ENCODE peak calls at places on chromosomes 3 and 15, in eight cellular contexts. G is stomach, U is keratinocyte, L is dorsolateral prefrontal cortex, K is endodermal cell, I is suprapubic skin, B is OCI-LY7, V is ascending aorta. S is an unnamed sample.

GRCh38 chr15:59736181-59736580 is 47.1 kb upstream of the BNIP2 start:
- DNase-seq in G (no peak), U (no peak), L (no peak), K (peak), I (no peak), B (no peak), V (no peak), S (no peak)

GRCh38 chr15:43776101-43776717 is 557 bp downstream of the ELL3 start:
- DNase-seq in G (peak), U (no peak), L (no peak), K (peak), I (no peak), B (peak), V (no peak), S (no peak)

GRCh38 chr3:152270145-152270870 is 1.6 kb downstream of the MBNL1 start:
- DNase-seq in G (no peak), U (no peak), L (no peak), K (peak), I (no peak), B (peak), V (no peak), S (no peak)

GRCh38 chr3:15339786-15340215 is 7.4 kb upstream of the SH3BP5 start:
- DNase-seq in G (no peak), U (peak), L (no peak), K (no peak), I (no peak), B (no peak), V (no peak), S (peak)

GRCh38 chr3:58924581-58924980 is 125.2 kb downstream of the CFAP20DC start:
- DNase-seq in G (no peak), U (no peak), L (no peak), K (no peak), I (no peak), B (no peak), V (no peak), S (no peak)

GRCh38 chr15:86916671-86917450 is 837.2 kb downstream of the AGBL1 start:
- DNase-seq in G (no peak), U (no peak), L (peak), K (no peak), I (no peak), B (no peak), V (no peak), S (peak)

GRCh38 chr3:161295325-161295724 is 74.2 kb downstream of the NMD3 start:
- DNase-seq in G (no peak), U (no peak), L (no peak), K (no peak), I (no peak), B (no peak), V (no peak), S (no peak)

GRCh38 chr15:99295840-99296239 is 44.6 kb downstream of the LRRC28 start:
- DNase-seq in G (no peak), U (no peak), L (no peak), K (no peak), I (no peak), B (no peak), V (no peak), S (no peak)

GRCh38 chr15:81612631-81613030 is 238.6 kb upstream of the TMC3 start:
- DNase-seq in G (no peak), U (no peak), L (no peak), K (peak), I (no peak), B (no peak), V (no peak), S (no peak)

GRCh38 chr15:35305906-35306305 is 220.8 kb upstream of the NANOGP8 start:
- DNase-seq in G (no peak), U (no peak), L (no peak), K (no peak), I (no peak), B (no peak), V (no peak), S (no peak)

GRCh38 chr3:84967767-84968581 is 9.2 kb downstream of the CADM2 start:
- DNase-seq in G (no peak), U (no peak), L (no peak), K (peak), I (no peak), B (no peak), V (no peak), S (no peak)

GRCh38 chr15:97078556-97078955 is 748.1 kb downstream of the NR2F2 start:
- DNase-seq in G (no peak), U (no peak), L (no peak), K (no peak), I (no peak), B (no peak), V (no peak), S (no peak)

GRCh38 chr15:69393831-69394491 is 20.2 kb upstream of the KIF23 start:
- DNase-seq in G (no peak), U (no peak), L (no peak), K (no peak), I (no peak), B (no peak), V (no peak), S (no peak)

GRCh38 chr3:149936812-149937230 is 33.9 kb downstream of the PFN2 start:
- DNase-seq in G (peak), U (peak), L (no peak), K (peak), I (no peak), B (peak), V (no peak), S (no peak)

GRCh38 chr15:24956131-24956838 is 1.5 kb downstream of the SNRPN start:
- DNase-seq in G (peak), U (no peak), L (peak), K (peak), I (peak), B (no peak), V (peak), S (peak)

GRCh38 chr3:163368168-163368567 is 1710.1 kb downstream of the SI start:
- DNase-seq in G (no peak), U (no peak), L (no peak), K (no peak), I (no peak), B (no peak), V (no peak), S (no peak)

GRCh38 chr3:105260385-105260784 is 106.3 kb upstream of the ALCAM start:
- DNase-seq in G (no peak), U (no peak), L (no peak), K (no peak), I (no peak), B (no peak), V (no peak), S (no peak)

GRCh38 chr3:11690863-11691833 is 47.4 kb upstream of the VGLL4 start:
- DNase-seq in G (no peak), U (no peak), L (no peak), K (peak), I (no peak), B (no peak), V (no peak), S (no peak)

GRCh38 chr15:101240364-101240763 is 11.5 kb downstream of the CHSY1 start:
- DNase-seq in G (no peak), U (no peak), L (no peak), K (peak), I (no peak), B (no peak), V (no peak), S (no peak)

GRCh38 chr15:101242999-101243336 is 8.9 kb downstream of the CHSY1 start:
- DNase-seq in G (no peak), U (no peak), L (no peak), K (peak), I (no peak), B (no peak), V (no peak), S (no peak)

GRCh38 chr15:101244039-101244781 is 7.6 kb downstream of the CHSY1 start:
- DNase-seq in G (no peak), U (no peak), L (no peak), K (peak), I (no peak), B (peak), V (no peak), S (no peak)

GRCh38 chr15:101243420-101243819 is 8.4 kb downstream of the CHSY1 start:
- DNase-seq in G (no peak), U (no peak), L (no peak), K (peak), I (no peak), B (no peak), V (no peak), S (no peak)

DNA sequence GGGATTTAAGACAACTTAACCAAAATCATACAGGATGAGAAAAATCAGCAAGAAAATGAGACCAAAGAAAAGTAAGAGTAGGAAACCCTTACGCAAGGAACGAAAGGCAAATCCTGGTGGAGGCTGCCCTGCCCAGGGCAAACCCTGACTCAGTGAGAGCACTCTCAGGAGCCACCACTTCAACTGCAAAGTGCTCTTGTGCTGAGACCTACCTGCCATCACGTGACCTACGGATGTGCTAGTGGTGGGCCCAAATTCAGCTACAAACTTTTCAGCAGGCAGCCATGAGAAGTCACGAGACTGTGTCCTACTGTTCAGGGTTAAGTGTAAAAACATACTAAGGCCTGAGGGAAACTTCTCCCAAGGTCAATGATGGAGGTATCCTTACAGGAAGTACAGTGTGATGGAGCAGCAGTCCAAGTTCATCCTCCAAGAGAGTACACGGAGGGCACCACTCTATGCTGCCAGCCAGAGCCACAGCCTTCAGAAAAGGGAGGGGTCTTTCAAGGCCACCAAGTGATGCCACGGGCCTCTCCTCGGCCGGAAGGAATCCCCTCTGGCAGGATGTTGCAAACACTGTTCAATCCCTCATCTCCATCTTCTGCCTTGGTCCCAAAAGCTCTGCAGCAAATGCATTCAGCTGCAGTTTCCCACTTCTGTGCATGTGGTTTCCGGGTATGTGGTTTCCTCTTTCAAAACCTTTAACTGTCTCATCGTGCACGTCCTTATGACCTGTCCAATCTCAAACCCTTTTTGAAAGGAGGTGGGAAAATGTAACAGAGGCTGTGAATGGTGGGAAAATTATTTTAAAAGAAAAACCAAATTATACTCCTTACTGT is 9.5 kb downstream of the CHSY1 start:
- DNase-seq in G (no peak), U (no peak), L (no peak), K (peak), I (no peak), B (peak), V (no peak), S (no peak)
- H3K4me3 ChIP-seq in G (no peak), U (no peak), L (no peak), K (no peak), I (no peak), B (peak), V (peak), S (no peak)

GRCh38 chr15:77505556-77505955 is 84.9 kb downstream of the HMG20A start:
- DNase-seq in G (no peak), U (peak), L (no peak), K (no peak), I (no peak), B (no peak), V (no peak), S (peak)

GRCh38 chr15:77508541-77509505 is 88.1 kb downstream of the HMG20A start:
- DNase-seq in G (peak), U (no peak), L (no peak), K (no peak), I (peak), B (no peak), V (no peak), S (peak)

GRCh38 chr15:77507911-77508310 is 87.2 kb downstream of the HMG20A start:
- DNase-seq in G (peak), U (no peak), L (peak), K (no peak), I (no peak), B (no peak), V (no peak), S (peak)

GRCh38 chr15:77506311-77507150 is 85.8 kb downstream of the HMG20A start:
- DNase-seq in G (peak), U (no peak), L (no peak), K (no peak), I (no peak), B (no peak), V (no peak), S (peak)

GRCh38 chr15:77507151-77507847 is 86.6 kb downstream of the HMG20A start:
- DNase-seq in G (peak), U (peak), L (no peak), K (no peak), I (peak), B (no peak), V (no peak), S (peak)
- H3K27ac ChIP-seq in G (peak), U (peak), L (peak), K (no peak), I (peak), B (no peak), V (peak), S (peak)

GRCh38 chr15:89226359-89227221 is 5.2 kb upstream of the RLBP1 start:
- DNase-seq in G (no peak), U (no peak), L (no peak), K (no peak), I (no peak), B (no peak), V (no peak), S (no peak)

GRCh38 chr15:89225588-89225987 is 4.2 kb upstream of the RLBP1 start:
- DNase-seq in G (no peak), U (no peak), L (no peak), K (no peak), I (no peak), B (no peak), V (no peak), S (no peak)

GRCh38 chr15:89227425-89227824 is 6.0 kb upstream of the RLBP1 start:
- DNase-seq in G (no peak), U (no peak), L (no peak), K (no peak), I (no peak), B (no peak), V (no peak), S (no peak)

GRCh38 chr15:89231832-89232231 is 10.5 kb upstream of the RLBP1 start:
- DNase-seq in G (no peak), U (no peak), L (no peak), K (no peak), I (no peak), B (no peak), V (no peak), S (no peak)

DNA sequence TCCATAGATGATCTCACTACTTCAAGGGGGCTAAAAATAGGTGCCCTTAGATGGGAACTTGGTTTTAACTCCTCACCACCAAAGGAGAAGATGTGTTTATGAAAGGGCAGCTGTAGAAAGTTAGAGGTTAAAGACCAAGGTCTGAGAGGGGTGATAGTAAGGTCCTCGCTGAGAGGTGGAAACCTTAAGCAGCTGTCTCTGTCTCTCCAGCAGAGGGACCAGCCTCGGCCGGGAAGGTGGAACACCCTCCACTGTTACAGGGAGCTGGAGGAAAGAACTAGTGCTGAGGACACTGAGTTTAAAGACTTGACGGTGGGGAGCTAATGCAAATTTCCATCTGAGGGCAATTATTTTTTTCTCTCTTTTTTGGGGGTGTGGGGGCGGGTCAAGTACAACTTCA is 8.9 kb upstream of the RLBP1 start:
- DNase-seq in G (no peak), U (no peak), L (no peak), K (no peak), I (no peak), B (no peak), V (no peak), S (no peak)
- TF ChIP-seq CTCF in G (no peak), U (no peak), L (no peak), K (peak), I (no peak), B (peak), V (no peak), S (no peak)

GRCh38 chr15:93486407-93487117 is 397.6 kb upstream of the RGMA start:
- DNase-seq in G (peak), U (no peak), L (no peak), K (no peak), I (no peak), B (no peak), V (no peak), S (no peak)

GRCh38 chr15:93488157-93488803 is 399.3 kb upstream of the RGMA start:
- DNase-seq in G (no peak), U (no peak), L (no peak), K (no peak), I (no peak), B (no peak), V (no peak), S (no peak)

GRCh38 chr15:93483923-93484322 is 394.9 kb upstream of the RGMA start:
- DNase-seq in G (no peak), U (no peak), L (no peak), K (no peak), I (no peak), B (no peak), V (no peak), S (no peak)

GRCh38 chr15:93485922-93486327 is 396.9 kb upstream of the RGMA start:
- DNase-seq in G (peak), U (no peak), L (no peak), K (no peak), I (no peak), B (no peak), V (no peak), S (peak)

GRCh38 chr15:93485438-93485837 is 396.4 kb upstream of the RGMA start:
- DNase-seq in G (no peak), U (no peak), L (no peak), K (no peak), I (no peak), B (no peak), V (no peak), S (no peak)
- H3K4me3 ChIP-seq in G (no peak), U (no peak), L (no peak), K (no peak), I (no peak), B (no peak), V (no peak), S (no peak)